ENCODE peak calls at places on chromosomes 16 and 17, in seven cellular contexts. V is NCI-H226, F is NCI-H1694 treated with DMSO at 0.1 percent for 48 hours, Q is HFF-Myc, G is AG04449, D is AG10803, S is pancreas. Y is an unnamed sample.

GRCh38 chr16:81544261-81544660 is 99.7 kb downstream of the CMIP start:
- DNase-seq in Q (no peak), G (no peak), F (no peak), S (no peak), V (no peak), D (no peak), Y (no peak)

GRCh38 chr17:29562615-29563014 is 4.2 kb downstream of the ABHD15 start:
- DNase-seq in F (no peak), V (no peak), D (no peak), S (no peak), G (no peak), Q (no peak), Y (no peak)

GRCh38 chr16:3861808-3862451 is 18.6 kb downstream of the CREBBP start:
- DNase-seq in V (peak), S (no peak), Q (no peak), F (no peak), G (no peak), D (no peak), Y (no peak)

GRCh38 chr17:26818736-26819135 is 475.2 kb upstream of the WSB1 start:
- DNase-seq in Q (peak), G (no peak), D (peak), S (no peak), F (no peak), V (no peak), Y (no peak)

GRCh38 chr17:54426287-54426886 is 474.3 kb upstream of the TOM1L1 start:
- DNase-seq in Q (no peak), G (no peak), S (no peak), V (no peak), D (no peak), F (peak), Y (no peak)

GRCh38 chr17:81427446-81428120 is 32.3 kb downstream of the BAHCC1 start:
- DNase-seq in S (peak), F (peak), G (no peak), V (no peak), D (no peak), Q (no peak), Y (no peak)

GRCh38 chr16:54447606-54448440 is 161.2 kb upstream of the IRX3 start:
- DNase-seq in G (peak), D (peak), S (no peak), Q (peak), V (peak), F (no peak), Y (no peak)

GRCh38 chr17:42087042-42087701 is 11.1 kb downstream of the ZNF385C start:
- DNase-seq in S (no peak), V (no peak), F (no peak), G (no peak), D (no peak), Q (no peak), Y (no peak)

GRCh38 chr16:63228259-63228658 is 1192.0 kb upstream of the CDH8 start:
- DNase-seq in G (no peak), S (no peak), F (no peak), Q (no peak), V (no peak), D (no peak), Y (no peak)

GRCh38 chr17:32356750-32357149 is 6.8 kb downstream of the ZNF207 start:
- DNase-seq in V (no peak), F (no peak), G (no peak), D (no peak), Q (no peak), S (no peak), Y (no peak)

GRCh38 chr16:74936902-74937560 is 47.9 kb downstream of the WDR59 start:
- DNase-seq in F (no peak), Q (no peak), V (no peak), G (peak), D (peak), S (no peak), Y (no peak)

GRCh38 chr17:29257756-29258155 is 11.1 kb downstream of the CRYBA1 start:
- DNase-seq in F (no peak), S (no peak), G (no peak), Q (no peak), V (no peak), D (peak), Y (no peak)

GRCh38 chr17:69492410-69493071 is 78.0 kb downstream of the MAP2K6 start:
- DNase-seq in Q (peak), F (no peak), G (no peak), S (no peak), D (peak), V (peak), Y (no peak)

GRCh38 chr16:27238591-27238990 is 30.0 kb downstream of the NSMCE1 start:
- DNase-seq in G (no peak), Q (no peak), F (no peak), D (no peak), S (no peak), V (no peak), Y (no peak)

Y was measured in NCI-H748 treated with DMSO at 0.1 percent for 48 hours.